ENCODE peak calls at places on chromosomes 1 and 21, in ten cellular contexts. G is BJ, P is sigmoid colon, I is ovary, N is MM.1S, T is brain microvascular endothelial cell, L is OCI-LY7, Y is mucosa of descending colon, H is endothelial cell of umbilical vein, Q is heart right ventricle. W is an unnamed sample. For H3K36me3, the result is how much of the 10 kb centered on the place peaks cover.

GRCh38 chr1:25798666-25799345 is 1.2 kb upstream of the SELENON start:
- DNase-seq in G (no peak), P (no peak), I (no peak), N (no peak), T (no peak), L (no peak), Y (no peak), H (no peak), Q (no peak), W (no peak)

GRCh38 chr1:21587602-21587953 is 78.4 kb downstream of the ALPL start:
- DNase-seq in G (no peak), P (no peak), I (no peak), N (no peak), T (no peak), L (no peak), Y (no peak), H (no peak), Q (no peak), W (no peak)

GRCh38 chr1:35558374-35559316 is 1.0 kb downstream of the NCDN start:
- DNase-seq in G (no peak), P (no peak), I (peak), N (peak), T (no peak), L (peak), Y (no peak), H (no peak), Q (no peak), W (no peak)

GRCh38 chr1:24134376-24134775 is 8.6 kb downstream of the IL22RA1 start:
- DNase-seq in G (no peak), P (no peak), I (no peak), N (no peak), T (no peak), L (no peak), Y (no peak), H (no peak), Q (no peak), W (no peak)

GRCh38 chr1:224317383-224318045 is 12.5 kb downstream of the NVL start:
- DNase-seq in G (no peak), P (no peak), I (no peak), N (no peak), T (no peak), L (no peak), Y (no peak), H (no peak), Q (no peak), W (no peak)

GRCh38 chr1:5927506-5928370 is 64.5 kb downstream of the NPHP4 start:
- DNase-seq in G (no peak), P (no peak), I (no peak), N (no peak), T (no peak), L (no peak), Y (no peak), H (no peak), Q (no peak), W (no peak)

GRCh38 chr1:30715216-30715615 is 8.2 kb downstream of the MATN1 start:
- DNase-seq in G (no peak), P (no peak), I (no peak), N (no peak), T (no peak), L (no peak), Y (no peak), H (no peak), Q (no peak), W (no peak)

GRCh38 chr21:16588433-16588860 is 858.7 kb downstream of the USP25 start:
- DNase-seq in G (peak), P (peak), I (peak), N (no peak), T (peak), L (no peak), Y (peak), H (no peak), Q (peak), W (peak)

GRCh38 chr1:3771108-3772026 is 1.2 kb upstream of the SMIM1 start:
- DNase-seq in G (no peak), P (no peak), I (peak), N (no peak), T (no peak), L (no peak), Y (peak), H (no peak), Q (no peak), W (no peak)

GRCh38 chr1:203860396-203860951 is 925 bp upstream of the SNRPE start:
- DNase-seq in G (no peak), P (no peak), I (peak), N (no peak), T (no peak), L (no peak), Y (no peak), H (peak), Q (no peak), W (peak)

GRCh38 chr21:27580276-27580675 is 613.4 kb upstream of the ADAMTS5 start:
- DNase-seq in G (no peak), P (no peak), I (no peak), N (no peak), T (peak), L (no peak), Y (no peak), H (no peak), Q (no peak), W (peak)

GRCh38 chr1:206967096-206967851 is 3.0 kb downstream of the FCAMR start:
- DNase-seq in G (no peak), P (no peak), I (no peak), N (no peak), T (no peak), L (no peak), Y (no peak), H (no peak), Q (no peak), W (peak)

GRCh38 chr1:214476958-214477870 is 74.2 kb downstream of the PTPN14 start:
- DNase-seq in G (peak), P (no peak), I (no peak), N (no peak), T (peak), L (no peak), Y (no peak), H (peak), Q (no peak), W (peak)

GRCh38 chr1:10210841-10211804 is 753 bp downstream of the KIF1B start:
- DNase-seq in G (peak), P (peak), I (peak), N (no peak), T (peak), L (no peak), Y (peak), H (peak), Q (peak), W (peak)

GRCh38 chr1:109750241-109750882 is 9.5 kb upstream of the GSTM3 start:
- DNase-seq in G (no peak), P (no peak), I (no peak), N (no peak), T (no peak), L (no peak), Y (no peak), H (no peak), Q (no peak), W (no peak)

GRCh38 chr1:90502696-90503095 is 214.4 kb downstream of the BARHL2 start:
- DNase-seq in G (no peak), P (no peak), I (no peak), N (no peak), T (no peak), L (no peak), Y (no peak), H (no peak), Q (no peak), W (no peak)

GRCh38 chr1:151680812-151681211 is 35.8 kb downstream of the CELF3 start:
- DNase-seq in G (peak), P (no peak), I (no peak), N (peak), T (peak), L (no peak), Y (no peak), H (peak), Q (no peak), W (peak)

GRCh38 chr1:10643607-10644306 is 152.7 kb downstream of the CASZ1 start:
- DNase-seq in G (no peak), P (no peak), I (no peak), N (no peak), T (no peak), L (no peak), Y (no peak), H (no peak), Q (no peak), W (peak)

GRCh38 chr1:32893198-32894018 is 7.1 kb downstream of the HPCA start:
- DNase-seq in G (no peak), P (peak), I (peak), N (no peak), T (no peak), L (peak), Y (peak), H (no peak), Q (no peak), W (no peak)

GRCh38 chr1:11858968-11859871 is 475 bp upstream of the NPPB start:
- DNase-seq in G (no peak), P (no peak), I (peak), N (peak), T (peak), L (peak), Y (no peak), H (peak), Q (peak), W (peak)

GRCh38 chr1:77126309-77126708 is 92.9 kb downstream of the PIGK start:
- DNase-seq in G (peak), P (no peak), I (peak), N (peak), T (peak), L (peak), Y (no peak), H (peak), Q (peak), W (peak)

GRCh38 chr1:15633756-15634420 is 16.6 kb downstream of the DDI2 start:
- DNase-seq in G (no peak), P (no peak), I (no peak), N (no peak), T (no peak), L (no peak), Y (no peak), H (no peak), Q (no peak), W (no peak)
- H3K4me3 ChIP-seq in G (no peak), P (no peak), I (no peak), N (no peak), T (no peak), L (no peak), Y (no peak), H (no peak), Q (no peak), W (no peak)

DNA sequence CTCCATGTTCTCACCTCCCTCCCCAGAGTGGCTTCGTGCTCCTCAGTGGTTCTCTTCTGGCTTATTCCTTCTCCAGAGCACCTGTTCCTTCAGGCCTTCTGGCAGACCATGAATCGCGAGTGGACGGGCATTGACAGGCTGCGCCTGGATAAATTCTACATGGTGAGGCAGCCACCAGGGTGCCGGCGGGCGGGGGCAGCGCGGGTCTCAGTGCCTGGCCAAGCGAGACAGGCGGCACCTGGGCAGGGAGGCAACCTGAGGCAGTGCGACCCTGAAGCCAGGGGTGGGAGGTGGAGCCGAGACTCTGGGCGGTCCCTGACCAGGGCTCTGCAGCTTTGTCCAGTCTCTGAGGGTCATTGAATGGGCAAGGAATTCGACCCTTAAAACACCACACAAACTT is 3.9 kb downstream of the RRP1 start:
- DNase-seq in G (no peak), P (no peak), I (no peak), N (no peak), T (no peak), L (no peak), Y (no peak), H (no peak), Q (no peak), W (no peak)
- H3K36me3 ChIP-seq in G (half or more), P (under half), I (under half), N (under half), T (half or more), L (half or more), Y (under half), H (under half), Q (half or more), W (half or more)

GRCh38 chr1:29513357-29513756 is 277.0 kb downstream of the PTPRU start:
- DNase-seq in G (no peak), P (no peak), I (no peak), N (peak), T (peak), L (peak), Y (no peak), H (peak), Q (peak), W (peak)
- TF ChIP-seq CTCF in G (peak), P (no peak), I (no peak), N (peak), T (peak), L (peak), Y (no peak), H (peak), Q (peak), W (peak)

GRCh38 chr1:2019571-2020309 is 595 bp downstream of the GABRD start:
- DNase-seq in G (no peak), P (no peak), I (peak), N (no peak), T (no peak), L (no peak), Y (no peak), H (no peak), Q (no peak), W (no peak)
- H3K4me3 ChIP-seq in G (no peak), P (no peak), I (no peak), N (no peak), T (no peak), L (no peak), Y (no peak), H (no peak), Q (peak), W (no peak)

DNA sequence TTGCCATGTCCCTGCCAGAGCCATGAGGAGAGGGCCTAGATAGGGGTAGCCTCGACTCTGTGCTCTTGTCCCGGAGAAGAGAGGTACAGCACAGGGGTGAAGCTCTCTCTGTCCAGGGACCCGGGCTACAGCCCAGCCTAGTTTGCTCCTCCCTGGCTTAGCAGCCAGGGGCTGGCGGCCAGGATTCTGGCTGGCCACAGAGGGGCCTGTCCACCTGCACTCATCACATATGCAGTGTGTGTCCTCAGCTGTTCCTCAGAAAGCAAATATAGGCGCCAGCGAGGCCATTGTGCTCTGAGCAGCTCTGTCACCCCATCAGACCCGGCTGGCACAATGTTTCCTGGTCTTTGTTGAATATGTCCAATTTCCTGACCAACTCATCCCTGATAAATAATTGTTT is 28.5 kb downstream of the KCND3 start:
- DNase-seq in G (no peak), P (no peak), I (no peak), N (no peak), T (no peak), L (no peak), Y (no peak), H (no peak), Q (no peak), W (no peak)
- H3K36me3 ChIP-seq in G (under half), P (under half), I (under half), N (under half), T (under half), L (under half), Y (under half), H (under half), Q (under half), W (under half)

GRCh38 chr1:165408518-165408917 is 36.4 kb downstream of the RXRG start:
- DNase-seq in G (no peak), P (no peak), I (no peak), N (peak), T (peak), L (no peak), Y (no peak), H (peak), Q (peak), W (peak)

GRCh38 chr1:165409957-165410356 is 35.0 kb downstream of the RXRG start:
- DNase-seq in G (no peak), P (no peak), I (no peak), N (no peak), T (no peak), L (no peak), Y (no peak), H (no peak), Q (peak), W (no peak)

GRCh38 chr1:165407398-165407797 is 37.5 kb downstream of the RXRG start:
- DNase-seq in G (no peak), P (no peak), I (no peak), N (no peak), T (no peak), L (no peak), Y (no peak), H (no peak), Q (no peak), W (no peak)

GRCh38 chr1:165402517-165403111 is 42.3 kb downstream of the RXRG start:
- DNase-seq in G (no peak), P (no peak), I (no peak), N (no peak), T (no peak), L (no peak), Y (no peak), H (no peak), Q (no peak), W (no peak)

GRCh38 chr1:165403835-165404482 is 41.0 kb downstream of the RXRG start:
- DNase-seq in G (no peak), P (no peak), I (no peak), N (peak), T (peak), L (peak), Y (no peak), H (peak), Q (peak), W (peak)
- TF ChIP-seq CTCF in G (peak), P (no peak), I (peak), N (peak), T (peak), L (peak), Y (no peak), H (peak), Q (peak), W (peak)

DNA sequence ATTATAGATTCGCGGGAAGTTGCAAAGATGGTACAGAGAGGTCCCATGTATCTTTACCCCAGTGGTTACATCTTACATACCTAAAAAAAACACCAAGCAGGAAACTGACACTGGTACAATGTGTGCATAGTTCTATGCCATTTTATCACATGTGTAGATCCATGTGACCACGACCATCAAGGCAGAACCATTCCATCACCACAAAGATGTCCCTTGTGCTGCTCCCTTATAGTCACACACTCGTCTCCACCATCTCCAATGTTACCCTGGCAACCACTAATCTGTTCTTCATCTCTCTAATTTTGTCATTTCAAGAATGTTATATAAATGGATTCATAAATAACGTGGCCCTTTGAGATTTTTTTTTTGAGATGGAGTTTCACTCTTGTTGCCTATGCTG is 156.9 kb upstream of the MAGI3 start:
- DNase-seq in G (no peak), P (no peak), I (no peak), N (no peak), T (no peak), L (no peak), Y (no peak), H (no peak), Q (no peak), W (no peak)
- H3K4me3 ChIP-seq in G (no peak), P (no peak), I (no peak), N (no peak), T (no peak), L (no peak), Y (no peak), H (no peak), Q (no peak), W (no peak)

GRCh38 chr1:167876597-167877175 is 37.2 kb downstream of the ADCY10 start:
- DNase-seq in G (no peak), P (no peak), I (no peak), N (no peak), T (no peak), L (no peak), Y (no peak), H (no peak), Q (no peak), W (no peak)
- H3K36me3 ChIP-seq in G (under half), P (under half), I (under half), N (under half), T (under half), L (under half), Y (under half), H (under half), Q (under half), W (under half)

GRCh38 chr1:183235503-183235902 is 49.4 kb downstream of the LAMC2 start:
- DNase-seq in G (no peak), P (no peak), I (peak), N (no peak), T (no peak), L (no peak), Y (no peak), H (no peak), Q (peak), W (no peak)
- TF ChIP-seq CTCF in G (no peak), P (no peak), I (no peak), N (no peak), T (no peak), L (no peak), Y (no peak), H (no peak), Q (no peak), W (no peak)